ENCODE peak calls at places on chromosomes 16 and 17, in nine cellular contexts. H is NCI-H1092; R is GM12891; J is NK-92 treated with Interleukin-12 subunit alpha and Interleukin-12 subunit beta, amount 100 ng/mL, for 24 hours; U is activated CD4-positive, alpha-beta T cell treated with anti-CD3 and anti-CD28 coated beads, Interleukin-2, amount 10 ng/mL, durations not matched to agents 7 days and 5 days; I is NCI-H2081; Z is GM10248; O is ACHN; G is cardiac fibroblast. L is an unnamed sample.

GRCh38 chr17:42843358-42843934 is 934 bp upstream of the AOC2 start:
- DNase-seq in H (peak), R (no peak), J (no peak), U (peak), I (peak), Z (no peak), O (peak), G (peak), L (peak)

GRCh38 chr16:11535494-11535893 is 51.2 kb downstream of the LITAF start:
- DNase-seq in H (no peak), R (no peak), J (no peak), U (no peak), I (no peak), Z (no peak), O (no peak), G (no peak), L (no peak)

GRCh38 chr17:80949451-80950421 is 41.9 kb upstream of the CHMP6 start:
- DNase-seq in H (no peak), R (no peak), J (no peak), U (no peak), I (no peak), Z (no peak), O (no peak), G (no peak), L (no peak)

GRCh38 chr16:54475019-54475418 is 188.4 kb upstream of the IRX3 start:
- DNase-seq in H (no peak), R (no peak), J (no peak), U (no peak), I (no peak), Z (no peak), O (no peak), G (no peak), L (no peak)

GRCh38 chr17:71180801-71181385 is 939.9 kb upstream of the SOX9 start:
- DNase-seq in H (peak), R (no peak), J (no peak), U (no peak), I (peak), Z (no peak), O (no peak), G (peak), L (peak)

GRCh38 chr16:58399718-58400633 is 7.7 kb downstream of the GINS3 start:
- DNase-seq in H (no peak), R (no peak), J (no peak), U (no peak), I (no peak), Z (no peak), O (no peak), G (no peak), L (no peak)

GRCh38 chr16:49855822-49856740 is at the start of gene ZNF423:
- DNase-seq in H (no peak), R (no peak), J (no peak), U (no peak), I (no peak), Z (no peak), O (peak), G (no peak), L (no peak)

GRCh38 chr17:27319536-27320221 is 25.8 kb downstream of the WSB1 start:
- DNase-seq in H (peak), R (no peak), J (no peak), U (no peak), I (no peak), Z (no peak), O (no peak), G (peak), L (peak)

GRCh38 chr16:2009791-2010510 is at the start of gene ZNF598:
- DNase-seq in H (peak), R (peak), J (peak), U (peak), I (peak), Z (peak), O (peak), G (peak), L (peak)

GRCh38 chr17:48051706-48052486 is 3.7 kb downstream of the NFE2L1 start:
- DNase-seq in H (no peak), R (no peak), J (no peak), U (no peak), I (no peak), Z (no peak), O (no peak), G (peak), L (no peak)

GRCh38 chr17:70137451-70138230 is 31.7 kb upstream of the KCNJ2 start:
- DNase-seq in H (no peak), R (peak), J (no peak), U (peak), I (no peak), Z (peak), O (peak), G (peak), L (no peak)

GRCh38 chr16:59463776-59464175 is 729.7 kb upstream of the GOT2 start:
- DNase-seq in H (no peak), R (no peak), J (no peak), U (no peak), I (no peak), Z (no peak), O (no peak), G (no peak), L (no peak)

GRCh38 chr16:72832640-72833039 is 215.3 kb downstream of the ZFHX3 start:
- DNase-seq in H (peak), R (no peak), J (peak), U (peak), I (peak), Z (peak), O (peak), G (peak), L (peak)

GRCh38 chr17:17794382-17794781 is 42.4 kb downstream of the SREBF1 start:
- DNase-seq in H (no peak), R (no peak), J (no peak), U (no peak), I (no peak), Z (no peak), O (no peak), G (no peak), L (no peak)

GRCh38 chr17:337453-337852 is 15.2 kb downstream of the RPH3AL start:
- DNase-seq in H (no peak), R (no peak), J (no peak), U (no peak), I (no peak), Z (no peak), O (no peak), G (no peak), L (no peak)

GRCh38 chr16:67278773-67279295 is 498 bp upstream of the PLEKHG4 start:
- DNase-seq in H (no peak), R (peak), J (peak), U (peak), I (no peak), Z (peak), O (peak), G (no peak), L (peak)

GRCh38 chr16:66487580-66488235 is 60.6 kb downstream of the BEAN1 start:
- DNase-seq in H (no peak), R (no peak), J (no peak), U (no peak), I (no peak), Z (no peak), O (no peak), G (peak), L (no peak)

GRCh38 chr16:83002351-83003334 is 375.9 kb downstream of the CDH13 start:
- DNase-seq in H (peak), R (no peak), J (no peak), U (no peak), I (no peak), Z (no peak), O (no peak), G (peak), L (no peak)

GRCh38 chr16:21698169-21699032 is 34.6 kb downstream of the OTOA start:
- DNase-seq in H (no peak), R (no peak), J (no peak), U (no peak), I (no peak), Z (no peak), O (no peak), G (no peak), L (no peak)

GRCh38 chr16:28101533-28101890 is 38.0 kb upstream of the GSG1L start:
- DNase-seq in H (no peak), R (no peak), J (no peak), U (no peak), I (no peak), Z (no peak), O (no peak), G (no peak), L (no peak)

GRCh38 chr17:69431835-69432234 is 17.3 kb downstream of the MAP2K6 start:
- DNase-seq in H (no peak), R (no peak), J (no peak), U (no peak), I (no peak), Z (no peak), O (no peak), G (no peak), L (no peak)

GRCh38 chr16:67237396-67238277 is 9.6 kb downstream of the FHOD1 start:
- DNase-seq in H (no peak), R (no peak), J (no peak), U (no peak), I (no peak), Z (no peak), O (no peak), G (no peak), L (no peak)

GRCh38 chr17:40346061-40346767 is 18.3 kb downstream of the GJD3 start:
- DNase-seq in H (no peak), R (no peak), J (no peak), U (no peak), I (no peak), Z (no peak), O (no peak), G (no peak), L (no peak)

L was measured in NCI-H1105.